ENCODE peak calls at places on chromosomes 3 and 15, in five cellular contexts. One of them, this sample, is unnamed.

GRCh38 chr3:30161370-30161769 is 445.0 kb upstream of the TGFBR2 start:
- DNase-seq in HCT116: no peak
- DNase-seq in fibroblast of lung: peak
- DNase-seq in mammary epithelial cell: no peak
- DNase-seq in GM12878: no peak
- DNase-seq in this sample: no peak

GRCh38 chr15:63461230-63461629 is 43.2 kb upstream of the USP3 start:
- DNase-seq in HCT116: no peak
- DNase-seq in fibroblast of lung: no peak
- DNase-seq in mammary epithelial cell: no peak
- DNase-seq in GM12878: no peak
- DNase-seq in this sample: no peak

GRCh38 chr3:111776844-111777483 is 82.1 kb upstream of the PHLDB2 start:
- DNase-seq in HCT116: no peak
- DNase-seq in fibroblast of lung: no peak
- DNase-seq in mammary epithelial cell: no peak
- DNase-seq in GM12878: no peak
- DNase-seq in this sample: no peak

GRCh38 chr3:5055352-5056004 is 66.6 kb upstream of the ARL8B start:
- DNase-seq in HCT116: no peak
- DNase-seq in fibroblast of lung: no peak
- DNase-seq in mammary epithelial cell: no peak
- DNase-seq in GM12878: no peak
- DNase-seq in this sample: no peak

GRCh38 chr15:64915518-64916227 is 4.0 kb downstream of the ANKDD1A start:
- DNase-seq in HCT116: no peak
- DNase-seq in fibroblast of lung: no peak
- DNase-seq in mammary epithelial cell: no peak
- DNase-seq in GM12878: no peak
- DNase-seq in this sample: no peak

GRCh38 chr3:141938011-141938350 is 61.5 kb downstream of the ATP1B3 start:
- DNase-seq in HCT116: no peak
- DNase-seq in fibroblast of lung: no peak
- DNase-seq in mammary epithelial cell: no peak
- DNase-seq in GM12878: no peak
- DNase-seq in this sample: no peak

GRCh38 chr15:75397494-75397893 is 29.1 kb upstream of the MAN2C1 start:
- DNase-seq in HCT116: no peak
- DNase-seq in fibroblast of lung: no peak
- DNase-seq in mammary epithelial cell: peak
- DNase-seq in GM12878: no peak
- DNase-seq in this sample: no peak

GRCh38 chr3:12796171-12797123 is at the start of gene CAND2:
- DNase-seq in HCT116: no peak
- DNase-seq in fibroblast of lung: peak
- DNase-seq in mammary epithelial cell: no peak
- DNase-seq in GM12878: no peak
- DNase-seq in this sample: no peak

GRCh38 chr3:74906181-74906580 is 291.7 kb upstream of the CNTN3 start:
- DNase-seq in HCT116: no peak
- DNase-seq in fibroblast of lung: no peak
- DNase-seq in mammary epithelial cell: no peak
- DNase-seq in GM12878: no peak
- DNase-seq in this sample: no peak

GRCh38 chr3:142188846-142189245 is 36.5 kb downstream of the GK5 start:
- DNase-seq in HCT116: no peak
- DNase-seq in fibroblast of lung: no peak
- DNase-seq in mammary epithelial cell: no peak
- DNase-seq in GM12878: no peak
- DNase-seq in this sample: no peak

GRCh38 chr15:72113347-72114031 is 4.5 kb downstream of the MYO9A start:
- DNase-seq in HCT116: no peak
- DNase-seq in fibroblast of lung: no peak
- DNase-seq in mammary epithelial cell: no peak
- DNase-seq in GM12878: no peak
- DNase-seq in this sample: no peak

GRCh38 chr3:31288224-31288623 is 244.5 kb upstream of the STT3B start:
- DNase-seq in HCT116: no peak
- DNase-seq in fibroblast of lung: no peak
- DNase-seq in mammary epithelial cell: no peak
- DNase-seq in GM12878: no peak
- DNase-seq in this sample: no peak

GRCh38 chr15:35603298-35603697 is 57.3 kb upstream of the DPH6 start:
- DNase-seq in HCT116: no peak
- DNase-seq in fibroblast of lung: peak
- DNase-seq in mammary epithelial cell: peak
- DNase-seq in GM12878: peak
- DNase-seq in this sample: no peak

GRCh38 chr15:90585863-90586262 is 56.1 kb downstream of the CRTC3 start:
- DNase-seq in HCT116: no peak
- DNase-seq in fibroblast of lung: no peak
- DNase-seq in mammary epithelial cell: no peak
- DNase-seq in GM12878: no peak
- DNase-seq in this sample: no peak

GRCh38 chr15:91099616-91100560 is at the start of gene SV2B:
- DNase-seq in HCT116: no peak
- DNase-seq in fibroblast of lung: peak
- DNase-seq in mammary epithelial cell: peak
- DNase-seq in GM12878: no peak
- DNase-seq in this sample: peak

DNA sequence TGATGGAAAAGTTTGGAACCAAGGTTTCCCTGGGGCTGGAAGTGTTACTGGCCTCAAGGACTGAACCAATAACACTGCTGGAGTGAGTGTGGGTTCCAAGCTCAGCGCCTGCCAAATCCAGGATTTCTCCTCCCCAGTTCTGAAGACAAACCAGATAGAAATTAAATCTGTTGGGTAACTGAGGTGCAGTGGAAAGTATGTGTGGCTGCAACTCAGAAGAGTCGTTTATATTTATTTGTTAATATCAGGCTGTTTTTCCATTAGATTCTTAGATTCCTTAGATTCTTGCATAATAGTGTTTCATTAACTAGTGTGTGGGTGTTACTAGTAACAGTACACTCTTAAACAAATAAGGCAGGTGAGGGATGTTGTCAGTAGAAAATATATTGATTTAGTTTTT is 66.4 kb upstream of the FNDC3B start:
- DNase-seq in HCT116: no peak
- DNase-seq in fibroblast of lung: no peak
- DNase-seq in mammary epithelial cell: no peak
- DNase-seq in GM12878: no peak
- DNase-seq in this sample: no peak
- H2AFZ ChIP-seq in HCT116: no peak
- H2AFZ ChIP-seq in fibroblast of lung: no peak
- H2AFZ ChIP-seq in mammary epithelial cell: no peak
- H2AFZ ChIP-seq in GM12878: no peak
- H2AFZ ChIP-seq in this sample: no peak

DNA sequence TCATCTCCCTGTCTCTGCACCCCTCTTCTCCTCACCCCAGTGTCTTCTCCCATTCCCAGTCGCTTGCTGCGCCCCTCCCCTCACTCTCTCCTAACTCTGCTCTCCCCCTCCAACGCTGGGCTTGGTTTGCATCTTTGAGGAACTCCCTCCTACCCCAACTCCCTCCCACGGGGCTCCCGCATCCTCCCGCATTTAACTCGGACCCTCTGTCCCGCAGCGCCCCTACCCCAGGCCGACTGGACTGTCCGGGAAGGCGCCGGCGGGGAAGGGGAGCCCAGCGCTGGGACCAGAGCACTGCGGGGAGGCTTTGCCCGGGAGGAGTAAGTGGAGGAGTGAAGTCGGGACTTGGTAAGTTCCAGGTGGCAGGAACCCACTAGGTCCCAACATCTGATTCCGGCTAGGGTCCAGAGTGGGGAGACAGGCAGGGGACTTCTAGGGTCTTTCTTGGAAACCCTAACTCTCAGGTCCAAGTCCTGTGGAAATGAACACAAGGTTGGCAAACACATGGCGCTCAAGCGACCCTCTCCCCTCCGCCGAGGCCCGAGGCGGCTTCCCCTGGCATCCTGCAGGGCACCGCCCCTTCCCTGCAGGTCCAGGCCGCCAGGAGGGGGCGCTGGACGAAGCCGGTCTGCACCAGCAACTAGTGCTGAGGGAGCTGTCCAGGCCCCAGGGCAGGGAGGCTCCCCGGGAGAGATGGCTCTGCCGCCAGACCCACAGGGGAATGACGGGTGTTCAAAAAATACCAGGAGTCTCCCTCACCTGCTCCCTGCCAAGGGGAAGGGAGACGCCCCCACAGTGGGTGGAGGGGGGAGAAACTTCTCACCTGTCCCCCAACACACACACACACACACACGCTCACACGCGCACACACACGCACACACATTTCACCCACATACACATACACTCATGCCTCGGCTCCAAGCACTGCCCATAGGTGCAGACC is 53.2 kb downstream of the LHFPL4 start:
- DNase-seq in HCT116: peak
- DNase-seq in fibroblast of lung: peak
- DNase-seq in mammary epithelial cell: peak
- DNase-seq in GM12878: no peak
- DNase-seq in this sample: peak
- TF ChIP-seq EZH2 in HCT116: no peak
- TF ChIP-seq EZH2 in fibroblast of lung: peak
- TF ChIP-seq EZH2 in mammary epithelial cell: no peak
- TF ChIP-seq EZH2 in GM12878: no peak
- TF ChIP-seq EZH2 in this sample: no peak

DNA sequence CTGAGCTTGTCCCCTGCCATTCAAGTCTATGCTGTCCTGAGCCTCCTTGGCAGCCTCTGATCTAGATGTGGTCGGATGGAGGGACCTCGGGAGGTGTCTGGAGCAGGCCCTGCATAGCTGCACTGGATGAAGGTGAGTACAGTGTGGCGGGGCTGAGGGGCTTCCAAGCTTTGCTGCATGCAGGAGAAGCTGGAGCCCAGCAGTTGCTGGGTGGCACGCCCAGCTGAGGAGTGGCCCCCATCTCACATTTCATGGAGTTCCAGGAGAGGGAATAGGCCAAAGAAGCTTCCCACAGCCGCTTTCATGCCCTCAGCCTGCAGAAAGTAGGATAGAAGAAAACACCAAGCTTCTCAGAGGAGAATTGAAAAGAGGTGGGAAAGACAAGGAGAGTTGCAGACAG is 48.2 kb upstream of the PRR20G start:
- DNase-seq in HCT116: no peak
- DNase-seq in fibroblast of lung: no peak
- DNase-seq in mammary epithelial cell: no peak
- DNase-seq in GM12878: no peak
- DNase-seq in this sample: no peak
- H2AFZ ChIP-seq in HCT116: no peak
- H2AFZ ChIP-seq in fibroblast of lung: no peak
- H2AFZ ChIP-seq in mammary epithelial cell: no peak
- H2AFZ ChIP-seq in GM12878: no peak
- H2AFZ ChIP-seq in this sample: no peak

GRCh38 chr15:40928975-40929729 is at the start of gene DLL4:
- DNase-seq in HCT116: peak
- DNase-seq in fibroblast of lung: peak
- DNase-seq in mammary epithelial cell: peak
- DNase-seq in GM12878: no peak
- DNase-seq in this sample: peak
- TF ChIP-seq EZH2 in HCT116: no peak
- TF ChIP-seq EZH2 in fibroblast of lung: peak
- TF ChIP-seq EZH2 in mammary epithelial cell: no peak
- TF ChIP-seq EZH2 in GM12878: peak
- TF ChIP-seq EZH2 in this sample: no peak

GRCh38 chr15:43513550-43513949 is 3.9 kb upstream of the MAP1A start:
- DNase-seq in HCT116: no peak
- DNase-seq in fibroblast of lung: no peak
- DNase-seq in mammary epithelial cell: no peak
- DNase-seq in GM12878: no peak
- DNase-seq in this sample: no peak
- H2AFZ ChIP-seq in HCT116: no peak
- H2AFZ ChIP-seq in fibroblast of lung: peak
- H2AFZ ChIP-seq in mammary epithelial cell: no peak
- H2AFZ ChIP-seq in GM12878: no peak
- H2AFZ ChIP-seq in this sample: no peak

DNA sequence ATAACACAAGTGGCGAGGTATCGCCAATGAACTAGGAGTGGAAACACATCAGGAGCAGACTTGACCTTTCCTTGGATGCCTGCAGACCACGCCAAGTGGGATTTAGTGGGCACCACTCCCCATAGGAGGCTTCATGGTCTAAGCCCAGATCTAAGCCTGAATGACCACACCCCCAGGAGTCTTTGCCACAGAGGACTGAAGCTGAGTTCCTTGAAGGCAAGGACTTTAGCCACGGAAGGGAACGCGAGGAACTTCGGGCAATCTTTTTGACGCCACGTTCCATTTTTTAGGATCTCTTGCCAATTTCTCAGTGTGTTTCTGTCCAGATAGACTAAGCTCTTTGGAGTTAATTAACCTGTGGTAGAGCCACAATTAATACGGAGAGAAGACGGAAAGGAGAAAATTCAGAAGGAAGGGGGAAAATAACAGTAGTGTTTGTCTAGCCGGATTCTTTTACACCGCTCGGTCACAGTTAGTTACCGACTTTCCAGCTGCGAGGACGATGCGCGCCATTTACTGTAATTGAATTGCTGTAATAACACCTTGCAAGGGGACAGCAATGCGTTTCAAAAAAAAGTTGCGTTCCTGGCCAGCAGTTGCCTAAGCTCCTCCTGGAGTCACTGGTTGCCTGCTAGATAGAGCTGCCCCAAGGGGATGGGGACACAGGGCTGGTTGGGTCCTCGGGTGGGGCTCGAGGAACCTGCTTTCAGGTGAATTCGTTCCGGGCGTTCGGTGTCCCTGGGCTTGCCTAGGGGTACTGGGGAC is 37.1 kb downstream of the NR2F2 start:
- DNase-seq in HCT116: no peak
- DNase-seq in fibroblast of lung: no peak
- DNase-seq in mammary epithelial cell: no peak
- DNase-seq in GM12878: no peak
- DNase-seq in this sample: no peak
- TF ChIP-seq EZH2 in HCT116: no peak
- TF ChIP-seq EZH2 in fibroblast of lung: no peak
- TF ChIP-seq EZH2 in mammary epithelial cell: peak
- TF ChIP-seq EZH2 in GM12878: no peak
- TF ChIP-seq EZH2 in this sample: no peak

GRCh38 chr15:78944202-78944625 is 632 bp downstream of the CTSH start:
- DNase-seq in HCT116: no peak
- DNase-seq in fibroblast of lung: no peak
- DNase-seq in mammary epithelial cell: no peak
- DNase-seq in GM12878: no peak
- DNase-seq in this sample: no peak
- H2AFZ ChIP-seq in HCT116: no peak
- H2AFZ ChIP-seq in fibroblast of lung: no peak
- H2AFZ ChIP-seq in mammary epithelial cell: peak
- H2AFZ ChIP-seq in GM12878: no peak
- H2AFZ ChIP-seq in this sample: peak

GRCh38 chr15:98505611-98506031 is 142.7 kb upstream of the IGF1R start:
- DNase-seq in HCT116: no peak
- DNase-seq in fibroblast of lung: peak
- DNase-seq in mammary epithelial cell: no peak
- DNase-seq in GM12878: no peak
- DNase-seq in this sample: no peak
- TF ChIP-seq EZH2 in HCT116: no peak
- TF ChIP-seq EZH2 in fibroblast of lung: no peak
- TF ChIP-seq EZH2 in mammary epithelial cell: no peak
- TF ChIP-seq EZH2 in GM12878: no peak
- TF ChIP-seq EZH2 in this sample: no peak

This sample was measured in MM.1S.